ENCODE peak calls at places on chromosomes 2 and 18, in four cellular contexts. L is SK-N-SH, B is H1, M is HL-60. C is an unnamed sample.
A peak's percentile ranks its signal among the peaks of the same experiment; 100 is the strongest.

GRCh38 chr2:207624170-207625013 is 802 bp downstream of the METTL21A start:
- DNase-seq in B (no peak), L (peak; percentile 79), M (peak; percentile 84), C (peak; percentile 64)

GRCh38 chr18:48186861-48187260 is 222.3 kb downstream of the ZBTB7C start:
- DNase-seq in M (no peak), L (peak; percentile 63), B (no peak), C (no peak)

GRCh38 chr2:128790541-128790944 is 471.9 kb upstream of the HS6ST1 start:
- DNase-seq in L (no peak), B (no peak), M (no peak), C (no peak)

GRCh38 chr2:135948141-135948540 is 37.3 kb downstream of the DARS1 start:
- DNase-seq in L (no peak), M (no peak), B (no peak), C (no peak)

GRCh38 chr2:240965296-240965904 is 33.0 kb upstream of the SNED1 start:
- DNase-seq in M (peak; percentile 71), B (no peak), L (peak; percentile 44), C (no peak)

GRCh38 chr2:239543696-239544095 is 142.9 kb upstream of the HDAC4 start:
- DNase-seq in M (no peak), B (no peak), L (no peak), C (no peak)

GRCh38 chr2:52264911-52265310 is 1233.0 kb upstream of the NRXN1 start:
- DNase-seq in M (no peak), B (no peak), L (no peak), C (no peak)

GRCh38 chr18:2651981-2652380 is 3.5 kb upstream of the SMCHD1 start:
- DNase-seq in B (no peak), M (no peak), L (no peak), C (no peak)

GRCh38 chr18:12302391-12303147 is 5.5 kb upstream of the TUBB6 start:
- DNase-seq in M (no peak), B (no peak), L (no peak), C (no peak)

GRCh38 chr2:238644095-238645081 is 203.5 kb upstream of the TWIST2 start:
- DNase-seq in M (peak; percentile 18), L (no peak), B (no peak), C (peak; percentile 33)

GRCh38 chr2:228875152-228875875 is 395.8 kb downstream of the PID1 start:
- DNase-seq in M (no peak), B (no peak), L (no peak), C (no peak)

GRCh38 chr2:23684540-23685176 is 242.3 kb downstream of the ATAD2B start:
- DNase-seq in M (no peak), L (peak; percentile 42), B (no peak), C (no peak)

GRCh38 chr2:74199871-74200305 is 1.5 kb downstream of the MTHFD2 start:
- DNase-seq in B (no peak), M (no peak), L (no peak), C (no peak)

GRCh38 chr2:233399306-233400225 is 45.3 kb downstream of the DGKD start:
- DNase-seq in L (peak; percentile 41), B (no peak), M (peak; percentile 25), C (no peak)

GRCh38 chr2:72984172-72984671 is 66.9 kb downstream of the EMX1 start:
- DNase-seq in L (no peak), M (no peak), B (no peak), C (no peak)

GRCh38 chr2:192544371-192544955 is 349.7 kb upstream of the TMEFF2 start:
- DNase-seq in B (no peak), M (no peak), L (no peak), C (no peak)

GRCh38 chr18:76274470-76275289 is 220.4 kb downstream of the ZNF516 start:
- DNase-seq in L (peak; percentile 71), M (peak; percentile 30), B (no peak), C (peak; percentile 17)

GRCh38 chr2:234258562-234259141 is 208.2 kb downstream of the SPP2 start:
- DNase-seq in B (no peak), M (no peak), L (no peak), C (no peak)

GRCh38 chr2:41966920-41967319 is 80.9 kb upstream of the PKDCC start:
- DNase-seq in L (no peak), M (peak; percentile 3), B (no peak), C (no peak)

GRCh38 chr18:36572135-36572856 is 256.5 kb downstream of the TPGS2 start:
- DNase-seq in B (no peak), M (peak; percentile 15), L (peak; percentile 48), C (peak; percentile 19)

GRCh38 chr2:66929632-66930385 is 467.3 kb upstream of the ETAA1 start:
- DNase-seq in L (no peak), B (no peak), M (no peak), C (no peak)

GRCh38 chr2:159226059-159226461 is 60.4 kb downstream of the WDSUB1 start:
- DNase-seq in L (no peak), B (no peak), M (peak; percentile 59), C (peak; percentile 23)

GRCh38 chr2:120350801-120351324 is 4.9 kb downstream of the INHBB start:
- DNase-seq in B (no peak), M (no peak), L (no peak), C (no peak)

GRCh38 chr2:189203177-189203799 is 23.7 kb upstream of the COL5A2 start:
- DNase-seq in M (no peak), L (no peak), B (no peak), C (no peak)
- TF ChIP-seq GABPA in M (no peak), L (no peak), B (no peak), C (no peak)

GRCh38 chr18:74645717-74646116 is 48.0 kb downstream of the ZNF407 start:
- DNase-seq in M (no peak), L (no peak), B (no peak), C (no peak)
- TF ChIP-seq GABPA in M (no peak), L (no peak), B (no peak), C (no peak)

GRCh38 chr2:130911482-130911881 is 74.8 kb downstream of the ARHGEF4 start:
- DNase-seq in M (no peak), L (no peak), B (no peak), C (no peak)
- TF ChIP-seq GABPA in M (no peak), L (no peak), B (no peak), C (no peak)

DNA sequence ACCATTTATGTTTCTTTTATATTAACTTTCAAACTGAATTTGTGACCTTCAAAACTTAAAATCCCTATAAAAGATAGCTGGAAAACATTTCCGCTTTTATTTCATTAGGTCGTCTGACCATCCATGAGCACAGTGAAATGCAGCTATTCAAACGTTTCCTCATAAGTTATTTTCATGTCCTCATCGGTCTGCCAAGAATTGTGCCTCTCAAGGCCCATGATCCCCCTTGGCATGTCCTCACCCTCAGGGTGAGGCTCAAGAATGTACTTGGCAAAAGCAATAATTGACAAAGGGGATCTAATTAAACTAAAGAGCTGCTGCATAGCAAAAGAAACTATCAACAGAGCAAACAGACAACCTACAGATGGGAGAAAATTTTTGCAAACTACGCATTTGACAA is 12.4 kb downstream of the SLC66A2 start:
- DNase-seq in L (no peak), M (no peak), B (no peak), C (no peak)
- TF ChIP-seq GABPA in L (no peak), M (no peak), B (no peak), C (no peak)

GRCh38 chr2:86274265-86274917 is 63.0 kb downstream of the REEP1 start:
- DNase-seq in B (no peak), L (no peak), M (no peak), C (no peak)
- TF ChIP-seq GABPA in B (no peak), L (no peak), M (no peak), C (no peak)

GRCh38 chr2:187576906-187577305 is 22.7 kb upstream of the TFPI start:
- DNase-seq in M (no peak), B (no peak), L (no peak), C (no peak)

GRCh38 chr2:187577310-187577709 is 23.1 kb upstream of the TFPI start:
- DNase-seq in B (no peak), M (no peak), L (no peak), C (peak; percentile 48)

GRCh38 chr2:187580462-187581124 is 26.4 kb upstream of the TFPI start:
- DNase-seq in B (no peak), L (peak; percentile 30), M (no peak), C (peak; percentile 76)

GRCh38 chr2:187573722-187574121 is 19.5 kb upstream of the TFPI start:
- DNase-seq in B (no peak), M (no peak), L (no peak), C (no peak)

GRCh38 chr2:187575081-187576067 is 21.1 kb upstream of the TFPI start:
- DNase-seq in L (no peak), M (no peak), B (no peak), C (no peak)
- TF ChIP-seq GABPA in L (no peak), M (no peak), B (no peak), C (no peak)